ENCODE peak calls at places on chromosomes 16 and 17, in four cellular contexts. V, J, S and T are unnamed samples.

GRCh38 chr17:4753392-4753791 is 13.7 kb upstream of the CXCL16 start:
- DNase-seq in V (no peak), J (no peak), S (no peak), T (no peak)

GRCh38 chr17:19409509-19409908 is 1.5 kb upstream of the RNF112 start:
- DNase-seq in V (no peak), J (no peak), S (peak; percentile 90), T (no peak)

GRCh38 chr16:64370112-64370511 is 751.8 kb downstream of the CDH11 start:
- DNase-seq in V (no peak), J (no peak), S (no peak), T (no peak)

GRCh38 chr16:17939723-17940122 is 396.8 kb downstream of the NPIPA8 start:
- DNase-seq in V (no peak), J (no peak), S (no peak), T (no peak)

GRCh38 chr16:77840623-77841274 is 52.4 kb downstream of the VAT1L start:
- DNase-seq in V (no peak), J (no peak), S (peak; percentile 74), T (no peak)

GRCh38 chr17:37413875-37414519 is 7.3 kb downstream of the TADA2A start:
- DNase-seq in V (no peak), J (no peak), S (no peak), T (no peak)

GRCh38 chr17:15332338-15332737 is 9.1 kb downstream of the TEKT3 start:
- DNase-seq in V (no peak), J (no peak), S (no peak), T (no peak)

GRCh38 chr17:63295288-63295687 is 150.8 kb downstream of the CYB561 start:
- DNase-seq in V (peak; percentile 45), J (no peak), S (peak; percentile 83), T (no peak)

GRCh38 chr17:38748329-38749221 is at the start of gene PCGF2:
- DNase-seq in V (peak; percentile 97), J (peak; percentile 85), S (peak; percentile 86), T (peak; percentile 92)

GRCh38 chr16:73605309-73605708 is 557.4 kb upstream of the ZFHX3 start:
- DNase-seq in V (peak; percentile 57), J (no peak), S (no peak), T (no peak)

GRCh38 chr16:70254965-70255286 is 3.2 kb upstream of the EXOSC6 start:
- DNase-seq in V (no peak), J (no peak), S (no peak), T (no peak)

GRCh38 chr17:82861393-82861775 is 21.6 kb upstream of the ZNF750 start:
- DNase-seq in V (no peak), J (no peak), S (no peak), T (no peak)

GRCh38 chr16:81728435-81728834 is 50.7 kb upstream of the PLCG2 start:
- DNase-seq in V (no peak), J (no peak), S (no peak), T (no peak)

GRCh38 chr17:55225237-55225636 is 39.5 kb upstream of the HLF start:
- DNase-seq in V (no peak), J (no peak), S (no peak), T (no peak)

GRCh38 chr17:82230627-82231311 is 1.9 kb downstream of the SLC16A3 start:
- DNase-seq in V (peak; percentile 88), J (peak; percentile 88), S (peak; percentile 79), T (peak; percentile 93)

GRCh38 chr17:12627177-12627629 is 38.5 kb upstream of the MYOCD start:
- DNase-seq in V (no peak), J (peak; percentile 45), S (peak; percentile 98), T (no peak)

GRCh38 chr17:79901131-79901530 is 61.9 kb upstream of the CBX4 start:
- DNase-seq in V (no peak), J (no peak), S (no peak), T (no peak)

GRCh38 chr16:74563828-74564263 is 43.1 kb downstream of the GLG1 start:
- DNase-seq in V (no peak), J (peak; percentile 33), S (peak; percentile 65), T (peak; percentile 27)

GRCh38 chr17:43871947-43872690 is 25.1 kb downstream of the CD300LG start:
- DNase-seq in V (no peak), J (peak; percentile 70), S (no peak), T (no peak)

GRCh38 chr16:9308300-9309209 is 217.1 kb downstream of the HAPSTR1 start:
- DNase-seq in V (no peak), J (no peak), S (no peak), T (no peak)

GRCh38 chr17:43660816-43661493 is 767 bp downstream of the MEOX1 start:
- DNase-seq in V (no peak), J (no peak), S (no peak), T (no peak)

GRCh38 chr17:48278755-48279491 is 151.1 kb downstream of the SKAP1 start:
- DNase-seq in V (no peak), J (no peak), S (no peak), T (no peak)

GRCh38 chr17:66652840-66653507 is 181.9 kb upstream of the CACNG5 start:
- DNase-seq in V (no peak), J (no peak), S (peak; percentile 53), T (no peak)

GRCh38 chr16:3638916-3639644 is 15.4 kb upstream of the DNASE1 start:
- DNase-seq in V (no peak), J (peak; percentile 17), S (no peak), T (no peak)

GRCh38 chr16:2777231-2777902 is at the start of gene ELOB:
- DNase-seq in V (peak; percentile 95), J (peak; percentile 92), S (peak; percentile 72), T (peak; percentile 94)

GRCh38 chr16:89710709-89711564 is 9.4 kb upstream of the SPATA2L start:
- DNase-seq in V (peak; percentile 16), J (no peak), S (no peak), T (no peak)

GRCh38 chr16:24826096-24826690 is 19.6 kb upstream of the SLC5A11 start:
- DNase-seq in V (peak; percentile 37), J (no peak), S (no peak), T (no peak)

GRCh38 chr17:61040666-61041065 is 359.0 kb upstream of the TBX2 start:
- DNase-seq in V (no peak), J (no peak), S (no peak), T (no peak)

GRCh38 chr17:48596735-48597491 is 3.3 kb upstream of the HOXB5 start:
- DNase-seq in V (no peak), J (no peak), S (no peak), T (no peak)

GRCh38 chr17:50273654-50274040 is 619 bp upstream of the TMEM92 start:
- DNase-seq in V (no peak), J (no peak), S (no peak), T (no peak)

GRCh38 chr16:50838885-50839284 is 97.0 kb downstream of the CYLD start:
- DNase-seq in V (no peak), J (no peak), S (no peak), T (no peak)

GRCh38 chr16:77223184-77223583 is 24.0 kb downstream of the SYCE1L start:
- DNase-seq in V (peak; percentile 48), J (no peak), S (no peak), T (no peak)

GRCh38 chr16:249431-249830 is 14.8 kb downstream of the FAM234A start:
- DNase-seq in V (no peak), J (no peak), S (no peak), T (peak; percentile 45)

GRCh38 chr16:255183-255582 is 20.6 kb downstream of the RGS11 start:
- DNase-seq in V (no peak), J (no peak), S (no peak), T (no peak)

GRCh38 chr16:254461-254860 is 19.8 kb downstream of the FAM234A start:
- DNase-seq in V (no peak), J (no peak), S (no peak), T (no peak)

GRCh38 chr16:252366-253337 is 18.0 kb downstream of the FAM234A start:
- DNase-seq in V (no peak), J (no peak), S (no peak), T (no peak)

GRCh38 chr16:253833-254232 is 19.2 kb downstream of the FAM234A start:
- DNase-seq in V (no peak), J (no peak), S (no peak), T (no peak)
- H3K27ac ChIP-seq in V (no peak overlapping the region), J (no peak overlapping the region), S (no peak overlapping the region), T (no peak overlapping the region)

DNA sequence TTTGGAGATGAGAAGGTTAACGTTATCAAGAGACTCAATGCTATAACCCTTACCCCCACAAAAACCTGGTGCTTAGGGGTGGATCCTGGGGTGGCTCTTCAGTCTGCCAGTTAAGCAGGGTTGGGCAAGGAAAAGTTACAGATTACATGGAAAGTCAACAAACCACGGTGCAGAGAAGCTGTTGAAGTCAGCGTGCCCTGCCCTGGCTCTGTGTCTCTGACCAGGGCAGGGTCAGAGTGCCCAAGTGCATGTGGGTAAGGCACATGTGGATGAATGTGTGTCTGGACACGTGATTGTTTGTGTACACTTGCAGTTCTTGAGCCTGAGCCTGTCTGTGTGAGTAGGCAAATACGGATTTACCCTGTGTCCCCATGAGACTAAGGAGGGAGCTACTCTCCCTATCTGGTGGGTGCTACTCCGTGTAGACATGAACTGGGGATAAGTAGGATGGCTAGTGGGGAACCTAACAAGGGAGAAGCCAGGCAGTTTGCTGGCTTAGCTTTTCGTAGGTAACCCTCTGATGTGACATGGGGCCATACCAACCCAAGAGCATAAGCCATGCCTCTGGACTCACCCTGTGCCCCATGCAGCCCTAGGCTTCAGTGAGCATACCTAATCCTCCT is 5.5 kb downstream of the IGFBP4 start:
- DNase-seq in V (no peak), J (peak; percentile 70), S (no peak), T (no peak)
- H3K4me1 ChIP-seq in V (peaks cover 10% of the 10 kb centered on the region), J (peaks cover 52% of the 10 kb centered on the region), S (peaks cover 57% of the 10 kb centered on the region), T (peaks cover 34% of the 10 kb centered on the region)

DNA sequence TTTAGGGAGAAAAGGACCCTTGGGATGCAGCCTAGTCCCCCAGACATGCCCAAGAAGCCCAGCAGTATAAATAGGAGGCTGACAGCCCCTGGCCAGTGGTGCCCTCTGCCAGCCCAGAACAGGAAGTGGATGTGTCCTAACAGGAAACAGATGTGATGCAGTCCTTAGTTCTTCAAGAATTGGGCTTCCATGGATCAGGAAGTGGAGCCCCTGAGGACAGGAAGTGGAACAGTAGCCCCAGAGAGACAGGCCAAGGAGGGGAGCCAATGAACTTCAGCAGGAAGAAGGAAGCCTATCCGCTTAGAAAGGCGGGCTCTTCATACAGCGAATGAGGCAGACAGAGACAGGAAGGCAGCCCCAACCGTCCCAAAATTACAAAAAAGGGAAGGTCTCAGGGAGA is 7.2 kb downstream of the CTF1 start:
- DNase-seq in V (no peak), J (no peak), S (no peak), T (no peak)
- H3K27ac ChIP-seq in V (no peak overlapping the region), J (no peak overlapping the region), S (peak overlapping the region; percentile 31), T (peak overlapping the region; percentile 88)

GRCh38 chr16:79173910-79174309 is 426.6 kb downstream of the MAF start:
- DNase-seq in V (no peak), J (no peak), S (no peak), T (no peak)

GRCh38 chr16:79170565-79171242 is 429.8 kb downstream of the MAF start:
- DNase-seq in V (no peak), J (no peak), S (peak; percentile 7), T (peak; percentile 23)

GRCh38 chr16:79173101-79173500 is 427.4 kb downstream of the MAF start:
- DNase-seq in V (no peak), J (no peak), S (no peak), T (no peak)

GRCh38 chr16:79171504-79172240 is 428.9 kb downstream of the MAF start:
- DNase-seq in V (no peak), J (no peak), S (no peak), T (no peak)

DNA sequence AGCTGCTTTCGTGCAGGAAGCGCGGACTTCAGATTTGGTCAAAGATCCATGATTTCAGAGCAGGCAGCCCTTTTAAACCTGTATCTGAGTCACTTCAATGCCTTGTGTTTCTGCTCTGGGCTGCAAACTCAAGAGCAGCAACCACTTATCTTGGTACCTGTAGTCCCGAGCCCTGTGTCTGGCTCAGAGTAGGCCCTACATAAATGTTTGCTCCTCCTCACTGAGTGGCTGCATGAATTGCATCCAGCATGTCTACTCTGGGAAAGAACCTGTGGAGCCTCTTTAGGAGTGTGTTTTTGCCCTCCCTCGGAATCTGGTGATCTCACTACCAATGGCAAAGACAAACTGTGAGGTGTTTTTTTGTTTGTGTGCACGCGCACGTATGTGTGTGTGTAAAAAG is 428.2 kb downstream of the MAF start:
- DNase-seq in V (no peak), J (no peak), S (no peak), T (no peak)
- H3K4me1 ChIP-seq in V (peaks cover 14% of the 10 kb centered on the region), J (no peaks in the 10 kb centered on the region), S (no peaks in the 10 kb centered on the region), T (no peaks in the 10 kb centered on the region)